ENCODE peak calls at places on chromosomes 4 and X, in ten cellular contexts. N is BE2C, G is osteoblast, X is ovary, Q is testis, J is endothelial cell of umbilical vein, K is tibial nerve, Z is GM23338, F is PC-3, M is IMR-90. L is an unnamed sample. For H3K4me1, the result is how much of the 10 kb centered on the place peaks cover.

GRCh38 chr4:2809610-2810180 is 16.8 kb downstream of the SH3BP2 start:
- DNase-seq in N (no peak), G (no peak), X (no peak), Q (no peak), J (no peak), K (no peak), Z (no peak), F (no peak), M (no peak), L (no peak)

GRCh38 chrX:23907496-23908218 is at the start of the genes APOO and CXorf58:
- DNase-seq in N (peak), G (peak), X (peak), Q (peak), J (peak), K (peak), Z (peak), F (peak), M (peak), L (peak)

GRCh38 chr4:75180790-75181776 is 248.2 kb downstream of the PARM1 start:
- DNase-seq in N (peak), G (peak), X (no peak), Q (no peak), J (no peak), K (no peak), Z (peak), F (peak), M (no peak), L (no peak)

GRCh38 chr4:65971686-65972085 is 301.4 kb upstream of the EPHA5 start:
- DNase-seq in N (no peak), G (no peak), X (no peak), Q (no peak), J (no peak), K (no peak), Z (no peak), F (no peak), M (no peak), L (no peak)

GRCh38 chr4:42048394-42048793 is 58.1 kb downstream of the SLC30A9 start:
- DNase-seq in N (no peak), G (peak), X (no peak), Q (no peak), J (peak), K (no peak), Z (no peak), F (peak), M (peak), L (no peak)

GRCh38 chr4:26459054-26459755 is 31.1 kb downstream of the CCKAR start:
- DNase-seq in N (no peak), G (peak), X (no peak), Q (no peak), J (peak), K (no peak), Z (peak), F (peak), M (peak), L (no peak)

GRCh38 chr4:128311659-128312392 is 24.2 kb upstream of the PGRMC2 start:
- DNase-seq in N (no peak), G (no peak), X (no peak), Q (no peak), J (no peak), K (no peak), Z (no peak), F (peak), M (no peak), L (no peak)

GRCh38 chr4:101239685-101240084 is 107.6 kb downstream of the PPP3CA start:
- DNase-seq in N (no peak), G (no peak), X (no peak), Q (no peak), J (no peak), K (no peak), Z (no peak), F (no peak), M (peak), L (no peak)

GRCh38 chr4:21765810-21766407 is 182.7 kb downstream of the KCNIP4 start:
- DNase-seq in N (peak), G (no peak), X (no peak), Q (peak), J (peak), K (peak), Z (peak), F (peak), M (peak), L (no peak)

GRCh38 chrX:109934434-109934833 is 68.5 kb upstream of the TMEM164 start:
- DNase-seq in N (no peak), G (no peak), X (no peak), Q (no peak), J (no peak), K (no peak), Z (no peak), F (no peak), M (peak), L (no peak)

GRCh38 chr4:8400641-8401325 is 39.7 kb downstream of the ACOX3 start:
- DNase-seq in N (no peak), G (no peak), X (no peak), Q (no peak), J (no peak), K (no peak), Z (no peak), F (no peak), M (no peak), L (no peak)

GRCh38 chr4:38905657-38906398 is 38.2 kb downstream of the FAM114A1 start:
- DNase-seq in N (no peak), G (no peak), X (peak), Q (no peak), J (no peak), K (no peak), Z (no peak), F (no peak), M (no peak), L (no peak)

GRCh38 chr4:182807346-182807745 is 109.8 kb downstream of the DCTD start:
- DNase-seq in N (peak), G (peak), X (no peak), Q (no peak), J (no peak), K (no peak), Z (peak), F (no peak), M (no peak), L (no peak)

GRCh38 chrX:46574337-46574940 is 874 bp downstream of the CHST7 start:
- DNase-seq in N (peak), G (peak), X (peak), Q (no peak), J (peak), K (no peak), Z (peak), F (no peak), M (no peak), L (no peak)

GRCh38 chr4:5969777-5970176 is 48.5 kb downstream of the C4orf50 start:
- DNase-seq in N (no peak), G (no peak), X (no peak), Q (no peak), J (no peak), K (no peak), Z (no peak), F (no peak), M (no peak), L (no peak)

GRCh38 chr4:152099555-152099954 is 338.7 kb upstream of the GATB start:
- DNase-seq in N (no peak), G (no peak), X (no peak), Q (no peak), J (no peak), K (no peak), Z (no peak), F (no peak), M (no peak), L (no peak)

GRCh38 chr4:139753686-139754085 is 88.1 kb downstream of the MGST2 start:
- DNase-seq in N (no peak), G (no peak), X (no peak), Q (no peak), J (no peak), K (no peak), Z (no peak), F (no peak), M (no peak), L (no peak)

GRCh38 chr4:92969650-92970370 is 666.0 kb downstream of the GRID2 start:
- DNase-seq in N (no peak), G (peak), X (no peak), Q (no peak), J (peak), K (no peak), Z (no peak), F (peak), M (peak), L (no peak)

GRCh38 chr4:139639654-139640053 is 26.0 kb upstream of the MGST2 start:
- DNase-seq in N (no peak), G (no peak), X (no peak), Q (no peak), J (no peak), K (no peak), Z (no peak), F (no peak), M (no peak), L (peak)

GRCh38 chr4:139514382-139515059 is 41.5 kb downstream of the SETD7 start:
- DNase-seq in N (no peak), G (no peak), X (no peak), Q (no peak), J (no peak), K (no peak), Z (no peak), F (no peak), M (no peak), L (no peak)

GRCh38 chr4:148632476-148632875 is 190.3 kb upstream of the NR3C2 start:
- DNase-seq in N (no peak), G (no peak), X (no peak), Q (no peak), J (no peak), K (no peak), Z (no peak), F (peak), M (no peak), L (no peak)

GRCh38 chr4:164701665-164702064 is 52.3 kb upstream of the SMIM31 start:
- DNase-seq in N (no peak), G (no peak), X (no peak), Q (no peak), J (no peak), K (no peak), Z (no peak), F (no peak), M (no peak), L (no peak)

GRCh38 chrX:87702795-87703194 is 185.2 kb downstream of the KLHL4 start:
- DNase-seq in N (no peak), G (no peak), X (no peak), Q (no peak), J (no peak), K (no peak), Z (no peak), F (peak), M (no peak), L (no peak)

GRCh38 chrX:49884290-49884862 is 5.1 kb downstream of the USP27X start:
- DNase-seq in N (peak), G (peak), X (peak), Q (peak), J (peak), K (peak), Z (peak), F (peak), M (peak), L (no peak)

GRCh38 chrX:46819136-46819535 is 17.7 kb upstream of the RP2 start:
- DNase-seq in N (no peak), G (no peak), X (no peak), Q (no peak), J (no peak), K (no peak), Z (no peak), F (no peak), M (no peak), L (no peak)

GRCh38 chrX:19344661-19345060 is 934 bp downstream of the PDHA1 start:
- DNase-seq in N (no peak), G (no peak), X (no peak), Q (no peak), J (peak), K (no peak), Z (no peak), F (no peak), M (no peak), L (no peak)

GRCh38 chrX:153339662-153340061 is 5.7 kb downstream of the ZNF275 start:
- DNase-seq in N (no peak), G (no peak), X (no peak), Q (no peak), J (no peak), K (no peak), Z (no peak), F (no peak), M (no peak), L (no peak)

GRCh38 chr4:65437102-65437501 is 233.2 kb downstream of the EPHA5 start:
- DNase-seq in N (no peak), G (no peak), X (no peak), Q (no peak), J (peak), K (no peak), Z (no peak), F (no peak), M (no peak), L (no peak)

GRCh38 chrX:69130448-69130847 is 34.8 kb downstream of the PJA1 start:
- DNase-seq in N (no peak), G (peak), X (no peak), Q (no peak), J (no peak), K (no peak), Z (no peak), F (no peak), M (no peak), L (no peak)

GRCh38 chr4:1756893-1757779 is 35.8 kb downstream of the TACC3 start:
- DNase-seq in N (no peak), G (no peak), X (no peak), Q (no peak), J (no peak), K (no peak), Z (no peak), F (no peak), M (no peak), L (no peak)

GRCh38 chr4:1759170-1759817 is 33.8 kb upstream of the FGFR3 start:
- DNase-seq in N (no peak), G (no peak), X (no peak), Q (no peak), J (no peak), K (no peak), Z (peak), F (no peak), M (no peak), L (no peak)

GRCh38 chr4:1756079-1756478 is 34.8 kb downstream of the TACC3 start:
- DNase-seq in N (no peak), G (no peak), X (no peak), Q (no peak), J (peak), K (no peak), Z (no peak), F (no peak), M (no peak), L (no peak)

GRCh38 chr4:1758306-1759121 is 34.6 kb upstream of the FGFR3 start:
- DNase-seq in N (no peak), G (no peak), X (no peak), Q (no peak), J (no peak), K (no peak), Z (no peak), F (no peak), M (no peak), L (no peak)

GRCh38 chr4:1757836-1758235 is 35.3 kb upstream of the FGFR3 start:
- DNase-seq in N (no peak), G (no peak), X (no peak), Q (no peak), J (no peak), K (no peak), Z (no peak), F (no peak), M (no peak), L (no peak)
- H3K4me1 ChIP-seq in N (under half), G (under half), X (under half), Q (under half), J (under half), K (under half), Z (under half), F (under half), M (under half), L (under half)

DNA sequence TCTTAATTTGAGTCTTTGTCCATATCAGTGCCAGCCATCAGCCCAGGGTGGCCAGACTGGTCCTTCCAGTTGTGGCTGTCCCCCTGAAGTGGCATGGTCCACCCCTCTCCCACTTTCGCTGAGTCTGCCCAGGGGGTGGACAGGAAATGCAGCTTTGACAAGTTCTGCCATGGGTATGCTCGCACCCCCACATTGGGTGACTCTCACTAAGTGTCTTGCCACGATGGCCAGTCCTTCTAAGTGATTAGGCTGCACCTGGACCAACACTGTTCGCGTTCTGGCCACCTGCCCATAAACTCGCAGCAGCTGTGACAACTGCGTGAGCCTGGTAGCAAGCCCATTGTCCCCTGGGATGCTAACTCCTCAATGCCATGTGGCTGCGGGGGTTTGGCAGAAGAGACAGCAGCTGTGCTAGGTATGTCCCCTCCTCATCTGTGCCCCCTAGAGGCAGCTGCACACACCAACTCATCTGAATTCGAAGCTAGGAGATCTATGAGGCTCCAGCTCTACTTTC is 10.0 kb upstream of the LNX1 start:
- DNase-seq in N (peak), G (no peak), X (peak), Q (peak), J (peak), K (peak), Z (peak), F (peak), M (no peak), L (peak)
- TF ChIP-seq CTCF in N (peak), G (peak), X (no peak), Q (no peak), J (peak), K (no peak), Z (peak), F (peak), M (peak), L (no peak)

GRCh38 chr4:168711197-168712120 is 214.6 kb downstream of the PALLD start:
- DNase-seq in N (no peak), G (peak), X (peak), Q (no peak), J (peak), K (no peak), Z (no peak), F (no peak), M (peak), L (peak)
- H3K4me3 ChIP-seq in N (no peak), G (peak), X (no peak), Q (no peak), J (no peak), K (no peak), Z (no peak), F (no peak), M (no peak), L (no peak)

GRCh38 chrX:72274526-72274925 is 2.5 kb downstream of the RPS4X start:
- DNase-seq in N (no peak), G (no peak), X (no peak), Q (no peak), J (no peak), K (no peak), Z (no peak), F (no peak), M (no peak), L (no peak)

GRCh38 chrX:72272868-72273267 is 4.2 kb downstream of the RPS4X start:
- DNase-seq in N (no peak), G (no peak), X (no peak), Q (no peak), J (no peak), K (no peak), Z (no peak), F (peak), M (peak), L (no peak)

GRCh38 chrX:72280210-72280882 is 3.3 kb upstream of the RPS4X start:
- DNase-seq in N (no peak), G (no peak), X (no peak), Q (peak), J (no peak), K (no peak), Z (no peak), F (peak), M (peak), L (no peak)

GRCh38 chrX:72273718-72274117 is 3.3 kb downstream of the RPS4X start:
- DNase-seq in N (no peak), G (no peak), X (no peak), Q (no peak), J (no peak), K (no peak), Z (no peak), F (no peak), M (no peak), L (no peak)

GRCh38 chrX:72276478-72276953 is 532 bp downstream of the RPS4X start:
- DNase-seq in N (peak), G (no peak), X (no peak), Q (peak), J (peak), K (no peak), Z (no peak), F (no peak), M (no peak), L (no peak)
- H3K4me1 ChIP-seq in N (under half), G (under half), X (under half), Q (under half), J (under half), K (under half), Z (under half), F (under half), M (under half), L (under half)

GRCh38 chr4:181301735-181302380 is 941.3 kb upstream of the TENM3 start:
- DNase-seq in N (peak), G (no peak), X (no peak), Q (peak), J (no peak), K (no peak), Z (peak), F (peak), M (peak), L (no peak)
- TF ChIP-seq CTCF in N (peak), G (peak), X (no peak), Q (no peak), J (no peak), K (no peak), Z (peak), F (peak), M (peak), L (peak)